ENCODE peak calls at places on chromosomes 5 and 9, in eight cellular contexts. A is fibroblast of pulmonary artery; M is GM12878; I is neuronal stem cell; S is NCI-H2081; Y is CD8-positive, alpha-beta memory T cell; L is SHP77; D is A172. U is an unnamed sample.

GRCh38 chr5:138972836-138973235 is 97.7 kb upstream of the LRRTM2 start:
- DNase-seq in Y (no peak), L (peak), M (no peak), I (no peak), S (peak), D (no peak), A (no peak), U (no peak)

GRCh38 chr5:122468351-122469111 is 156.5 kb downstream of the SNCAIP start:
- DNase-seq in I (no peak), D (no peak), A (no peak), L (no peak), Y (no peak), S (no peak), M (no peak), U (no peak)

GRCh38 chr5:172035039-172035438 is 28.6 kb upstream of the FBXW11 start:
- DNase-seq in S (no peak), D (no peak), M (peak), A (no peak), I (no peak), L (no peak), Y (no peak), U (no peak)

GRCh38 chr5:177594071-177594470 is 2.1 kb downstream of the TMED9 start:
- DNase-seq in Y (no peak), L (no peak), M (no peak), D (no peak), I (no peak), A (no peak), S (no peak), U (no peak)

GRCh38 chr9:134597041-134597913 is 44.3 kb upstream of the COL5A1 start:
- DNase-seq in A (no peak), D (peak), I (no peak), L (peak), S (no peak), M (no peak), Y (no peak), U (no peak)

GRCh38 chr5:172665049-172665541 is 24.0 kb downstream of the NEURL1B start:
- DNase-seq in L (no peak), Y (no peak), D (no peak), S (no peak), M (no peak), A (no peak), I (no peak), U (no peak)

GRCh38 chr9:87554177-87554940 is 56.7 kb downstream of the DAPK1 start:
- DNase-seq in L (no peak), S (peak), Y (no peak), I (no peak), M (no peak), D (no peak), A (no peak), U (no peak)

GRCh38 chr9:35350212-35350611 is 139.7 kb upstream of the RUSC2 start:
- DNase-seq in L (no peak), A (no peak), S (no peak), D (no peak), Y (no peak), I (no peak), M (no peak), U (no peak)

GRCh38 chr9:17832812-17833211 is 253.9 kb downstream of the SH3GL2 start:
- DNase-seq in M (no peak), A (peak), L (no peak), I (no peak), S (no peak), D (no peak), Y (no peak), U (no peak)

GRCh38 chr5:157538311-157538710 is 37.3 kb downstream of the ADAM19 start:
- DNase-seq in L (no peak), M (no peak), A (no peak), Y (no peak), I (no peak), S (no peak), D (no peak), U (no peak)

GRCh38 chr5:675111-675875 is 17.9 kb downstream of the TPPP start:
- DNase-seq in I (no peak), A (no peak), M (no peak), S (no peak), D (no peak), L (no peak), Y (no peak), U (no peak)

GRCh38 chr9:100352201-100352726 is 478 bp downstream of the TEX10 start:
- DNase-seq in L (no peak), A (no peak), S (no peak), I (peak), Y (no peak), D (peak), M (no peak), U (no peak)

GRCh38 chr9:38087934-38088925 is 19.2 kb upstream of the SHB start:
- DNase-seq in Y (peak), I (peak), M (no peak), D (no peak), A (peak), L (peak), S (peak), U (no peak)

GRCh38 chr5:149413477-149414210 is 34.6 kb upstream of the IL17B start:
- DNase-seq in A (no peak), M (no peak), Y (no peak), D (no peak), L (no peak), I (no peak), S (no peak), U (no peak)

GRCh38 chr5:7436521-7436920 is 40.6 kb downstream of the ADCY2 start:
- DNase-seq in Y (no peak), I (no peak), L (peak), S (no peak), A (no peak), D (no peak), M (no peak), U (no peak)

GRCh38 chr5:176863765-176864098 is 35.4 kb downstream of the HK3 start:
- DNase-seq in L (no peak), M (no peak), S (no peak), I (no peak), Y (no peak), A (no peak), D (no peak), U (no peak)

GRCh38 chr9:2991292-2991691 is 147.4 kb upstream of the PUM3 start:
- DNase-seq in I (no peak), D (no peak), S (no peak), M (no peak), A (peak), L (no peak), Y (no peak), U (no peak)

GRCh38 chr9:108963459-108964143 is 29.4 kb downstream of the ABITRAM start:
- DNase-seq in Y (no peak), S (peak), L (no peak), D (peak), A (peak), I (no peak), M (no peak), U (no peak)

GRCh38 chr5:115381911-115382662 is 85.6 kb upstream of the CCDC112 start:
- DNase-seq in A (no peak), S (no peak), M (no peak), D (no peak), L (no peak), Y (no peak), I (no peak), U (no peak)

GRCh38 chr5:43702815-43703214 is 99.8 kb downstream of the NNT start:
- DNase-seq in Y (no peak), S (peak), I (no peak), M (no peak), A (peak), L (no peak), D (no peak), U (peak)

GRCh38 chr5:91061946-91062586 is 321.1 kb downstream of the ARRDC3 start:
- DNase-seq in D (no peak), I (no peak), A (no peak), Y (no peak), L (no peak), M (no peak), S (no peak), U (no peak)

GRCh38 chr5:15948225-15948624 is 231.4 kb downstream of the MARCHF11 start:
- DNase-seq in L (no peak), M (no peak), A (no peak), I (no peak), D (no peak), S (no peak), Y (no peak), U (no peak)

GRCh38 chr5:79743846-79744605 is 54.4 kb downstream of the CMYA5 start:
- DNase-seq in I (no peak), L (no peak), Y (no peak), D (no peak), A (no peak), S (no peak), M (no peak), U (no peak)

GRCh38 chr5:124157320-124157719 is 589.1 kb downstream of the ZNF608 start:
- DNase-seq in L (no peak), D (peak), A (no peak), I (no peak), S (no peak), Y (no peak), M (peak), U (no peak)

GRCh38 chr9:113593682-113594281 is 130.3 kb downstream of the RGS3 start:
- DNase-seq in L (peak), D (peak), M (no peak), I (peak), S (peak), A (peak), Y (no peak), U (peak)

GRCh38 chr5:123199527-123199926 is 110.5 kb downstream of the PRDM6 start:
- DNase-seq in D (no peak), A (no peak), I (no peak), L (no peak), M (no peak), S (no peak), Y (no peak), U (no peak)

GRCh38 chr5:177537389-177538361 is 16.7 kb downstream of the FAM193B start:
- DNase-seq in L (no peak), A (peak), S (no peak), D (peak), I (no peak), Y (no peak), M (no peak), U (peak)

GRCh38 chr5:56382896-56383295 is 149.8 kb upstream of the ANKRD55 start:
- DNase-seq in S (no peak), D (no peak), M (no peak), L (no peak), I (no peak), Y (no peak), A (no peak), U (no peak)

GRCh38 chr5:55691265-55692105 is 20.6 kb downstream of the SLC38A9 start:
- DNase-seq in M (no peak), S (peak), D (peak), L (peak), A (peak), Y (peak), I (no peak), U (no peak)